ENCODE peak calls at places on chromosomes 6 and 20, in four cellular contexts. Z, C, X and M are unnamed samples.

GRCh38 chr6:24974182-24975171 is 38.7 kb upstream of the RIPOR2 start:
- DNase-seq in Z (peak; percentile 6), C (no peak), X (no peak), M (no peak)

GRCh38 chr20:13554706-13555105 is 84.0 kb downstream of the TASP1 start:
- DNase-seq in Z (peak; percentile 19), C (no peak), X (no peak), M (no peak)

GRCh38 chr6:45445749-45446454 is 68.2 kb upstream of the SUPT3H start:
- DNase-seq in Z (peak; percentile 97), C (peak; percentile 86), X (peak; percentile 85), M (no peak)

GRCh38 chr6:35190306-35190705 is 23.4 kb upstream of the SCUBE3 start:
- DNase-seq in Z (no peak), C (no peak), X (no peak), M (no peak)

GRCh38 chr20:1215386-1216170 is 10.3 kb upstream of the RAD21L1 start:
- DNase-seq in Z (no peak), C (no peak), X (no peak), M (no peak)

GRCh38 chr6:98821739-98822405 is 12.5 kb upstream of the POU3F2 start:
- DNase-seq in Z (peak; percentile 42), C (no peak), X (no peak), M (no peak)

GRCh38 chr6:109318328-109318876 is 63.9 kb downstream of the CD164 start:
- DNase-seq in Z (no peak), C (no peak), X (peak; percentile 67), M (no peak)

GRCh38 chr6:42338573-42339218 is 113.0 kb downstream of the TRERF1 start:
- DNase-seq in Z (peak; percentile 98), C (peak; percentile 95), X (no peak), M (no peak)

GRCh38 chr6:129094147-129094546 is 211.2 kb downstream of the LAMA2 start:
- DNase-seq in Z (no peak), C (no peak), X (no peak), M (no peak)

GRCh38 chr6:1110164-1110563 is 201.7 kb upstream of the FOXQ1 start:
- DNase-seq in Z (peak; percentile 6), C (no peak), X (no peak), M (no peak)

GRCh38 chr6:32073613-32074012 is 35.4 kb downstream of the CYP21A2 start:
- DNase-seq in Z (no peak), C (no peak), X (no peak), M (no peak)

GRCh38 chr6:27684264-27685211 is 211.6 kb upstream of the ZNF184 start:
- DNase-seq in Z (peak; percentile 95), C (peak; percentile 74), X (no peak), M (peak; percentile 71)

GRCh38 chr6:13512900-13513299 is 25.5 kb upstream of the GFOD1 start:
- DNase-seq in Z (no peak), C (no peak), X (no peak), M (no peak)

GRCh38 chr6:107340881-107341280 is 118.5 kb downstream of the PDSS2 start:
- DNase-seq in Z (no peak), C (no peak), X (no peak), M (no peak)

GRCh38 chr20:11207749-11208502 is 534.1 kb upstream of the JAG1 start:
- DNase-seq in Z (peak; percentile 97), C (peak; percentile 77), X (peak; percentile 87), M (no peak)

GRCh38 chr6:19697744-19698290 is 139.4 kb upstream of the ID4 start:
- DNase-seq in Z (peak; percentile 77), C (no peak), X (no peak), M (no peak)

GRCh38 chr6:135145509-135145865 is 35.6 kb upstream of the MYB start:
- DNase-seq in Z (no peak), C (no peak), X (no peak), M (no peak)

GRCh38 chr6:53500095-53500494 is 44.8 kb downstream of the GCLC start:
- DNase-seq in Z (no peak), C (no peak), X (no peak), M (no peak)

GRCh38 chr20:48056218-48056617 is 270.9 kb upstream of the SULF2 start:
- DNase-seq in Z (peak; percentile 63), C (no peak), X (no peak), M (no peak)

GRCh38 chr20:4949833-4950178 is 51.5 kb downstream of the SLC23A2 start:
- DNase-seq in Z (peak; percentile 34), C (peak; percentile 58), X (no peak), M (peak; percentile 46)

GRCh38 chr20:23879811-23880374 is 345 bp upstream of the CST5 start:
- DNase-seq in Z (peak; percentile 21), C (no peak), X (no peak), M (no peak)

GRCh38 chr6:9520417-9521151 is 894.3 kb downstream of the TFAP2A start:
- DNase-seq in Z (peak; percentile 95), C (peak; percentile 66), X (no peak), M (no peak)

GRCh38 chr6:160667854-160668481 is 3.9 kb upstream of the LPA start:
- DNase-seq in Z (peak; percentile 20), C (peak; percentile 64), X (no peak), M (peak; percentile 44)

GRCh38 chr6:169997930-169998218 is 246.5 kb downstream of the ERMARD start:
- DNase-seq in Z (peak; percentile 6), C (no peak), X (no peak), M (no peak)